ENCODE peak calls at places on chromosomes 12 and 14, in four cellular contexts. One of them, this sample, is unnamed.

GRCh38 chr12:111424189-111424792 is 18.6 kb downstream of the SH2B3 start:
- DNase-seq in HepG2: no peak
- DNase-seq in K562: no peak
- DNase-seq in GM12878: no peak
- DNase-seq in this sample: no peak

GRCh38 chr12:131794573-131794972 is 33.6 kb upstream of the MMP17 start:
- DNase-seq in K562: no peak
- DNase-seq in GM12878: no peak
- DNase-seq in HepG2: no peak
- DNase-seq in this sample: no peak

GRCh38 chr12:58346032-58346632 is 404.8 kb downstream of the ATP23 start:
- DNase-seq in K562: peak
- DNase-seq in HepG2: peak
- DNase-seq in GM12878: no peak
- DNase-seq in this sample: peak

GRCh38 chr12:52160200-52160599 is 31.6 kb downstream of the KRT80 start:
- DNase-seq in HepG2: no peak
- DNase-seq in K562: no peak
- DNase-seq in GM12878: no peak
- DNase-seq in this sample: no peak

GRCh38 chr12:107685360-107686248 is at the start of gene PWP1:
- DNase-seq in K562: peak
- DNase-seq in HepG2: peak
- DNase-seq in GM12878: peak
- DNase-seq in this sample: peak

GRCh38 chr12:57726151-57726883 is 12.2 kb downstream of the AGAP2 start:
- DNase-seq in HepG2: peak
- DNase-seq in K562: no peak
- DNase-seq in GM12878: no peak
- DNase-seq in this sample: peak

GRCh38 chr14:65833256-65833880 is 420.8 kb downstream of the FUT8 start:
- DNase-seq in HepG2: no peak
- DNase-seq in GM12878: no peak
- DNase-seq in K562: no peak
- DNase-seq in this sample: no peak

GRCh38 chr12:54495327-54495726 is 2.2 kb upstream of the NCKAP1L start:
- DNase-seq in K562: no peak
- DNase-seq in GM12878: no peak
- DNase-seq in HepG2: no peak
- DNase-seq in this sample: no peak

GRCh38 chr14:55705651-55706340 is 125.8 kb downstream of the KTN1 start:
- DNase-seq in HepG2: peak
- DNase-seq in K562: no peak
- DNase-seq in GM12878: no peak
- DNase-seq in this sample: no peak
- TF ChIP-seq TARDBP in HepG2: no peak
- TF ChIP-seq TARDBP in K562: no peak
- TF ChIP-seq TARDBP in GM12878: no peak
- TF ChIP-seq TARDBP in this sample: no peak

DNA sequence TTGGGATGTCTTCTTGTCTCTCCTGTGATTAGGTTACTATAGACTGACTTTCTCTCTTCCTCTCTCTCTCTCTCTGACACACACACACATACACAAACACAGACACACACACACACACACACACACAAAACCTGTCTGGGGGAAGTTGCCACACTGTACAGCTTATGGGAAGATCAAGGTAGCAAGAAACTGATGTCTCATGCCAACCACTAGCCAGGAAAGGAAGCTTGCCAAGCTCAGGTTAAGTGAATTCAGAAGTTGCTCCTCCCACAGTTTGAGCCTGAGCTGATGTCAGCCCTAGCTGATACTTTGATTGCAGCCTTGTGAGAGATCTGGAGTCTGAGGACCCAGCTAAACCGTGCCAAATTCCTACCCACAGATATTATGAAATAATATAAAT is 67.1 kb downstream of the PPFIA2 start:
- DNase-seq in K562: no peak
- DNase-seq in HepG2: no peak
- DNase-seq in GM12878: no peak
- DNase-seq in this sample: no peak
- TF ChIP-seq TARDBP in K562: no peak
- TF ChIP-seq TARDBP in HepG2: no peak
- TF ChIP-seq TARDBP in GM12878: no peak
- TF ChIP-seq TARDBP in this sample: no peak

DNA sequence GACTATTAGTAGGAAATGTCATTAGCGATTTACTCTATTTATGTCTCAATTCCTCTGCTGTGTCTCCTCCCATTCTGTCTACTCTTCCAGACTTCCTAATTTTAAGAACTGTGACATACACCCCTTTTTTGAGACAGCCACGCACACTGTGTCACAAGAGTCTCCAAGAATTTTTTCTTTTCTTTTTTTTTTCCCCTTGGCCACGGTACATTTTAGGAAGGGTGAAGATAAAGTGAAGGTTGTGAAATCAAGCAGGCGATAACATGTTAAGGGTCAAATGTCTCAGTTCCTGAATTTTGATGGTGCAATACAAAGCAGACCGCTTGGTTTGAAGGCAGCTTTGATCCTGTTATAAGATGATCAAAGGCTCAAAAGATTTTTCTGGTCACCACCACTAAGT is 4.3 kb downstream of the OLR1 start:
- DNase-seq in HepG2: peak
- DNase-seq in K562: no peak
- DNase-seq in GM12878: no peak
- DNase-seq in this sample: no peak
- TF ChIP-seq TARDBP in HepG2: no peak
- TF ChIP-seq TARDBP in K562: no peak
- TF ChIP-seq TARDBP in GM12878: no peak
- TF ChIP-seq TARDBP in this sample: no peak

DNA sequence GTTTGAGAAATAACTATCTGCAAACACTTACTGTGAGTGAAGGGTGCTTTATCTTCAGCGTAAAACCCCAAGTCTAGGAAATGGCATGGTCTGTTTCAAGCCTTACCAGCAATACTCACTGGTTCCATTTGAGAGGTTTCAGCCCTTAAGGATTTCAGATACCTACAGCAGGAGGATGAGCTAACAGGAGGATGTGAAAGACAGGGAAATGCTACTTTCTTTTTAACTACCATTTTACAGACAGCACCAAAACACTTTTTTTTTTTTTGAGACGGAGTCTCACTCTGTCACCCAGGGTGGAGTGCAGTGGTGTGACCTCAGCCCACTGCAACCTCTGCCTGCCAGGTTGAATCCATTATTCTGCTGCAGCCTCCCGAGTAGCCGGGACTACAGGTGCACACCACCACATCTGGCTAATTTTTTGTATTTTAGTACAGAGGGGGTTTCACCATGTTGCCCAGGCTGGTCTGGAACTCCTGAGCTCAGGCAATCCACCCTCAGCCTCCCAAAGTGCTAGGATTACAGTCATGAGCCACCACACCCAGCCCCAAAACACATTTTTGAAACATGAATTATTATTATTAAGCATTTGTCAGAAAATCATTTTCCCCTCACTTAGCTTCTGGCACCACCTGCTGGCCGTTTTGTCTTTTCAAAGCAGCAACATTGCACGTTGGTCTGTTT is 4.6 kb downstream of the MTRFR start:
- DNase-seq in K562: peak
- DNase-seq in GM12878: peak
- DNase-seq in HepG2: peak
- DNase-seq in this sample: peak
- TF ChIP-seq TARDBP in K562: no peak
- TF ChIP-seq TARDBP in GM12878: no peak
- TF ChIP-seq TARDBP in HepG2: no peak
- TF ChIP-seq TARDBP in this sample: no peak